ENCODE peak calls at places on chromosomes 2 and 18, in four cellular contexts. M, S, Y and L are unnamed samples.

GRCh38 chr2:162006326-162006725 is 67.7 kb downstream of the DPP4 start:
- DNase-seq in M (no peak), S (no peak), Y (no peak), L (no peak)

GRCh38 chr2:170972508-170973224 is 43.6 kb downstream of the GORASP2 start:
- DNase-seq in M (no peak), S (no peak), Y (no peak), L (no peak)

GRCh38 chr2:225994748-225995405 is 595.4 kb downstream of the NYAP2 start:
- DNase-seq in M (no peak), S (peak), Y (no peak), L (peak)

GRCh38 chr2:101223814-101224231 is 28.9 kb upstream of the CNOT11 start:
- DNase-seq in M (no peak), S (no peak), Y (no peak), L (no peak)

GRCh38 chr2:24354382-24354781 is 6.0 kb downstream of the ITSN2 start:
- DNase-seq in M (no peak), S (no peak), Y (no peak), L (no peak)

GRCh38 chr18:13703899-13704298 is 22.5 kb downstream of the FAM210A start:
- DNase-seq in M (no peak), S (no peak), Y (no peak), L (no peak)

GRCh38 chr2:10659898-10660568 is 29.7 kb downstream of the NOL10 start:
- DNase-seq in M (peak), S (peak), Y (no peak), L (peak)

GRCh38 chr2:100630473-100630977 is 67.7 kb downstream of the PDCL3 start:
- DNase-seq in M (no peak), S (no peak), Y (no peak), L (peak)

GRCh38 chr2:164739966-164740365 is 101.7 kb downstream of the COBLL1 start:
- DNase-seq in M (no peak), S (peak), Y (no peak), L (peak)

GRCh38 chr18:26579941-26580618 is 31.7 kb upstream of the KCTD1 start:
- DNase-seq in M (no peak), S (no peak), Y (no peak), L (no peak)

GRCh38 chr2:85939136-85939535 is 50.3 kb upstream of the ST3GAL5 start:
- DNase-seq in M (no peak), S (no peak), Y (no peak), L (no peak)

GRCh38 chr2:36380624-36381481 is 25.3 kb downstream of the CRIM1 start:
- DNase-seq in M (no peak), S (peak), Y (no peak), L (peak)

GRCh38 chr2:237894396-237894979 is 35.1 kb downstream of the RAMP1 start:
- DNase-seq in M (no peak), S (no peak), Y (peak), L (no peak)

GRCh38 chr2:68416081-68416675 is 50.9 kb downstream of the FBXO48 start:
- DNase-seq in M (no peak), S (no peak), Y (peak), L (no peak)

GRCh38 chr2:7962191-7962590 is 719.7 kb upstream of the ID2 start:
- DNase-seq in M (no peak), S (no peak), Y (no peak), L (no peak)

GRCh38 chr2:36902385-36903120 is 63.8 kb downstream of the STRN start:
- DNase-seq in M (no peak), S (no peak), Y (no peak), L (no peak)

GRCh38 chr2:215664847-215665525 is 229.1 kb upstream of the FN1 start:
- DNase-seq in M (no peak), S (peak), Y (no peak), L (peak)

GRCh38 chr18:8946046-8946838 is 156.3 kb upstream of the NDUFV2 start:
- DNase-seq in M (no peak), S (peak), Y (no peak), L (peak)

GRCh38 chr2:138658187-138658894 is 121.8 kb downstream of the NXPH2 start:
- DNase-seq in M (no peak), S (no peak), Y (no peak), L (no peak)

GRCh38 chr2:200791905-200792304 is 19.8 kb upstream of the BZW1 start:
- DNase-seq in M (no peak), S (peak), Y (no peak), L (no peak)

GRCh38 chr18:22703883-22704626 is 229.1 kb upstream of the RBBP8 start:
- DNase-seq in M (no peak), S (peak), Y (no peak), L (peak)

GRCh38 chr2:3441465-3441864 is 62.0 kb downstream of the TRAPPC12 start:
- DNase-seq in M (no peak), S (no peak), Y (no peak), L (no peak)

GRCh38 chr2:150885236-150885635 is 376.4 kb downstream of the RBM43 start:
- DNase-seq in M (no peak), S (peak), Y (no peak), L (no peak)

GRCh38 chr2:120547662-120548061 is 188.0 kb upstream of the GLI2 start:
- DNase-seq in M (no peak), S (no peak), Y (no peak), L (no peak)

GRCh38 chr2:105888625-105889024 is 143.9 kb downstream of the NCK2 start:
- DNase-seq in M (no peak), S (no peak), Y (no peak), L (no peak)

GRCh38 chr2:43041167-43041566 is 185.2 kb downstream of the ZFP36L2 start:
- DNase-seq in M (no peak), S (no peak), Y (peak), L (no peak)

GRCh38 chr18:11042247-11042646 is 107.1 kb downstream of the PIEZO2 start:
- DNase-seq in M (no peak), S (peak), Y (no peak), L (peak)

GRCh38 chr2:212984129-212984528 is 167.3 kb downstream of the IKZF2 start:
- DNase-seq in M (no peak), S (no peak), Y (no peak), L (no peak)

GRCh38 chr2:159982842-159983785 is 79.3 kb downstream of the PLA2R1 start:
- DNase-seq in M (no peak), S (peak), Y (no peak), L (no peak)

GRCh38 chr2:237171895-237172294 is 86.2 kb downstream of the COPS8 start:
- DNase-seq in M (no peak), S (no peak), Y (no peak), L (no peak)

GRCh38 chr18:56322403-56322802 is 316.0 kb downstream of the TXNL1 start:
- DNase-seq in M (no peak), S (no peak), Y (no peak), L (no peak)

GRCh38 chr2:182359027-182360011 is 67.5 kb downstream of the PDE1A start:
- DNase-seq in M (no peak), S (peak), Y (no peak), L (no peak)

GRCh38 chr2:225337183-225337582 is 62.3 kb upstream of the NYAP2 start:
- DNase-seq in M (no peak), S (no peak), Y (no peak), L (peak)

GRCh38 chr2:66436546-66436945 is 1.6 kb downstream of the MEIS1 start:
- DNase-seq in M (no peak), S (no peak), Y (no peak), L (no peak)